ENCODE peak calls at places on chromosomes 2 and 18, in seven cellular contexts. Q is Calu3; Y is activated CD8-positive, alpha-beta memory T cell treated with anti-CD3 and anti-CD28 coated beads for 24 hours; V is kidney glomerular epithelial cell; O is CD4-positive, alpha-beta memory T cell; Z is IMR-90; J is substantia nigra. G is an unnamed sample.
A peak's percentile ranks its signal among the peaks of the same experiment; 100 is the strongest.

GRCh38 chr18:49921278-49922037 is 108.1 kb upstream of the ACAA2 start:
- DNase-seq in Q (no peak), O (no peak), Z (no peak), Y (peak; percentile 11), V (peak; percentile 49), J (no peak), G (no peak)

GRCh38 chr2:159144776-159145614 is 141.5 kb downstream of the WDSUB1 start:
- DNase-seq in Q (no peak), Z (no peak), J (no peak), Y (no peak), O (peak; percentile 15), V (no peak), G (no peak)

GRCh38 chr2:21078296-21078695 is 34.4 kb upstream of the APOB start:
- DNase-seq in Z (no peak), Y (no peak), O (no peak), V (no peak), J (no peak), Q (no peak), G (no peak)

GRCh38 chr2:219029829-219030165 is 11.5 kb downstream of the CFAP65 start:
- DNase-seq in J (peak; percentile 87), V (peak; percentile 68), Z (peak; percentile 63), Q (peak; percentile 92), Y (peak; percentile 90), O (peak; percentile 76), G (peak; percentile 75)

GRCh38 chr2:135916232-135916631 is 40.0 kb upstream of the MCM6 start:
- DNase-seq in Z (peak; percentile 40), Y (no peak), V (peak; percentile 18), O (peak; percentile 57), J (peak; percentile 42), Q (no peak), G (peak; percentile 30)

GRCh38 chr2:152453129-152453642 is 118.2 kb downstream of the FMNL2 start:
- DNase-seq in Q (peak; percentile 9), Y (no peak), J (peak; percentile 77), O (no peak), V (no peak), Z (peak; percentile 13), G (no peak)

GRCh38 chr2:237351046-237351445 is 62.9 kb downstream of the COL6A3 start:
- DNase-seq in Q (no peak), Z (no peak), V (no peak), O (no peak), Y (no peak), J (no peak), G (no peak)

GRCh38 chr2:29839306-29839705 is 82.1 kb downstream of the ALK start:
- DNase-seq in V (no peak), Y (no peak), Z (no peak), O (no peak), Q (no peak), J (no peak), G (no peak)

GRCh38 chr18:26549103-26549485 is 741 bp upstream of the KCTD1 start:
- DNase-seq in Q (peak; percentile 52), V (no peak), O (peak; percentile 9), Y (peak; percentile 66), Z (peak; percentile 31), J (no peak), G (peak; percentile 30)

GRCh38 chr2:126029316-126029715 is 626.6 kb upstream of the GYPC start:
- DNase-seq in V (no peak), J (no peak), Y (no peak), Q (no peak), O (no peak), Z (no peak), G (no peak)

GRCh38 chr2:71934595-71935263 is 212.9 kb downstream of the CYP26B1 start:
- DNase-seq in J (no peak), Y (peak; percentile 38), O (no peak), Z (no peak), V (no peak), Q (no peak), G (no peak)

GRCh38 chr2:79191816-79192215 is 32.3 kb upstream of the REG3A start:
- DNase-seq in Z (no peak), Q (no peak), J (no peak), V (no peak), O (no peak), Y (no peak), G (no peak)

GRCh38 chr18:69102959-69103358 is 297.7 kb upstream of the DOK6 start:
- DNase-seq in V (no peak), J (no peak), Z (peak; percentile 13), Y (no peak), O (no peak), Q (no peak), G (no peak)

GRCh38 chr2:22442051-22442450 is 942.9 kb upstream of the KLHL29 start:
- DNase-seq in J (no peak), Y (no peak), V (no peak), Q (no peak), O (no peak), Z (no peak), G (no peak)

GRCh38 chr18:49051323-49051967 is 100.7 kb upstream of the SMAD7 start:
- DNase-seq in Q (no peak), V (no peak), Y (no peak), J (no peak), Z (no peak), O (no peak), G (no peak)

GRCh38 chr2:46435353-46435752 is 44.0 kb upstream of the TMEM247 start:
- DNase-seq in V (no peak), Z (no peak), Q (no peak), Y (no peak), J (no peak), O (no peak), G (no peak)

GRCh38 chr18:67568166-67568565 is 51.6 kb upstream of the DSEL start:
- DNase-seq in Z (no peak), V (no peak), Y (no peak), Q (no peak), O (no peak), J (no peak), G (no peak)

GRCh38 chr2:97965146-97965545 is 30.6 kb downstream of the TMEM131 start:
- DNase-seq in Q (no peak), Y (no peak), J (no peak), Z (no peak), V (no peak), O (no peak), G (no peak)

GRCh38 chr2:205913668-205914067 is 172.3 kb downstream of the INO80D start:
- DNase-seq in Y (no peak), Z (no peak), V (no peak), J (no peak), Q (no peak), O (no peak), G (no peak)

G was measured in germinal center.